ENCODE peak calls at places on chromosomes 1 and 21, in five cellular contexts. S is activated CD8-positive, alpha-beta memory T cell treated with anti-CD3 and anti-CD28 coated beads for 24 hours; E is non-pigmented ciliary epithelial cell; C is hypothalamus; W is neuronal stem cell. I is an unnamed sample.

GRCh38 chr1:58829861-58830260 is 46.0 kb upstream of the JUN start:
- DNase-seq in S (no peak), E (no peak), C (no peak), W (no peak), I (no peak)

GRCh38 chr1:147389532-147390184 is 147.2 kb downstream of the CHD1L start:
- DNase-seq in S (peak), E (peak), C (no peak), W (peak), I (peak)

GRCh38 chr1:150476754-150477153 is 10.5 kb upstream of the TARS2 start:
- DNase-seq in S (no peak), E (no peak), C (no peak), W (no peak), I (no peak)

GRCh38 chr1:59596956-59597355 is 217.8 kb upstream of the HOOK1 start:
- DNase-seq in S (no peak), E (no peak), C (no peak), W (no peak), I (no peak)

GRCh38 chr1:180918519-180918918 is 5.8 kb downstream of the KIAA1614 start:
- DNase-seq in S (no peak), E (no peak), C (no peak), W (no peak), I (peak)

GRCh38 chr1:66764994-66765578 is 12.8 kb downstream of the DYNLT5 start:
- DNase-seq in S (peak), E (no peak), C (no peak), W (peak), I (no peak)

GRCh38 chr1:152186556-152187285 is 27.7 kb upstream of the RPTN start:
- DNase-seq in S (no peak), E (no peak), C (no peak), W (no peak), I (no peak)

GRCh38 chr1:40532844-40533424 is 1.5 kb downstream of the ZNF684 start:
- DNase-seq in S (no peak), E (no peak), C (no peak), W (peak), I (peak)

GRCh38 chr1:177384461-177384860 is 213.7 kb downstream of the BRINP2 start:
- DNase-seq in S (no peak), E (no peak), C (no peak), W (no peak), I (no peak)

GRCh38 chr1:235407419-235407818 is 40.2 kb downstream of the TBCE start:
- DNase-seq in S (no peak), E (no peak), C (no peak), W (no peak), I (no peak)

GRCh38 chr1:212671342-212672031 is 28.2 kb downstream of the BATF3 start:
- DNase-seq in S (no peak), E (no peak), C (peak), W (no peak), I (peak)

GRCh38 chr1:67791686-67792475 is 41.4 kb downstream of the GNG12 start:
- DNase-seq in S (no peak), E (peak), C (no peak), W (no peak), I (peak)

GRCh38 chr1:8339203-8339600 is 21.3 kb downstream of the SLC45A1 start:
- DNase-seq in S (no peak), E (no peak), C (no peak), W (no peak), I (no peak)

GRCh38 chr1:88327391-88328267 is 356.4 kb upstream of the PKN2 start:
- DNase-seq in S (no peak), E (peak), C (no peak), W (no peak), I (peak)

GRCh38 chr21:44734841-44735240 is 23.5 kb upstream of the TSPEAR start:
- DNase-seq in S (no peak), E (no peak), C (no peak), W (no peak), I (no peak)

GRCh38 chr1:227947678-227948492 is at the start of gene WNT9A:
- DNase-seq in S (no peak), E (no peak), C (no peak), W (peak), I (peak)

GRCh38 chr1:225427249-225428065 is at the start of gene LBR:
- DNase-seq in S (no peak), E (no peak), C (no peak), W (peak), I (peak)

GRCh38 chr1:53572802-53573148 is 113.6 kb downstream of the DMRTB1 start:
- DNase-seq in S (peak), E (no peak), C (no peak), W (no peak), I (no peak)

GRCh38 chr1:11272842-11273594 is at the start of gene UBIAD1:
- DNase-seq in S (peak), E (no peak), C (peak), W (peak), I (peak)

GRCh38 chr1:92961896-92962752 is 862 bp upstream of the DIPK1A start:
- DNase-seq in S (peak), E (no peak), C (no peak), W (peak), I (peak)

GRCh38 chr1:175203570-175203969 is 11.0 kb upstream of the KIAA0040 start:
- DNase-seq in S (no peak), E (no peak), C (no peak), W (no peak), I (no peak)

GRCh38 chr1:97137862-97138514 is 416.4 kb downstream of the PTBP2 start:
- DNase-seq in S (no peak), E (peak), C (no peak), W (peak), I (peak)

GRCh38 chr1:181479137-181479745 is 4.1 kb upstream of the CACNA1E start:
- DNase-seq in S (no peak), E (peak), C (no peak), W (peak), I (peak)

GRCh38 chr1:103937763-103938357 is 188.2 kb downstream of the AMY1C start:
- DNase-seq in S (no peak), E (no peak), C (no peak), W (no peak), I (no peak)

GRCh38 chr1:89780721-89781120 is 40.1 kb upstream of the LRRC8D start:
- DNase-seq in S (no peak), E (peak), C (no peak), W (no peak), I (no peak)

GRCh38 chr1:34265396-34265795 is 88.7 kb downstream of the C1orf94 start:
- DNase-seq in S (no peak), E (no peak), C (no peak), W (no peak), I (peak)

GRCh38 chr21:46475296-46475695 is 16.6 kb downstream of the DIP2A start:
- DNase-seq in S (no peak), E (no peak), C (no peak), W (no peak), I (no peak)

GRCh38 chr1:53482441-53483153 is 23.4 kb downstream of the DMRTB1 start:
- DNase-seq in S (no peak), E (no peak), C (no peak), W (no peak), I (peak)

GRCh38 chr1:27439150-27439549 is 46.7 kb downstream of the GPR3 start:
- DNase-seq in S (no peak), E (no peak), C (no peak), W (no peak), I (no peak)

I was measured in osteoblast.